ENCODE peak calls at places on chromosomes 2 and 18, in five cellular contexts. B is NCI-H1105; X is activated T-cell treated with anti-CD3 and anti-CD28 coated beads for 4 hours; P is AG08395; M is effector CD8-positive, alpha-beta T cell. U is an unnamed sample.

GRCh38 chr2:69242651-69243051 is 144.4 kb downstream of the GFPT1 start:
- DNase-seq in P (peak), X (no peak), B (no peak), M (no peak), U (no peak)

GRCh38 chr2:219457784-219458369 is 23.2 kb downstream of the SPEG start:
- DNase-seq in M (no peak), P (no peak), X (no peak), B (no peak), U (peak)

GRCh38 chr2:109162999-109163398 is 34.0 kb downstream of the SH3RF3 start:
- DNase-seq in P (no peak), B (peak), M (no peak), X (no peak), U (no peak)

GRCh38 chr2:197137826-197138480 is 172.6 kb downstream of the ANKRD44 start:
- DNase-seq in M (no peak), X (no peak), P (no peak), B (no peak), U (peak)

GRCh38 chr2:161943012-161943411 is 131.0 kb downstream of the DPP4 start:
- DNase-seq in P (no peak), B (no peak), X (no peak), M (no peak), U (no peak)

GRCh38 chr2:237998530-237998929 is 31.7 kb downstream of the UBE2F start:
- DNase-seq in M (no peak), B (no peak), X (no peak), P (no peak), U (peak)

GRCh38 chr2:115165529-115166109 is 723.2 kb downstream of the DPP10 start:
- DNase-seq in X (no peak), B (peak), P (peak), M (no peak), U (peak)

GRCh38 chr18:76668546-76668945 is 153.8 kb upstream of the ZNF236 start:
- DNase-seq in X (no peak), M (no peak), P (no peak), B (no peak), U (no peak)

GRCh38 chr2:113219889-113220641 is 46.3 kb downstream of the PSD4 start:
- DNase-seq in P (peak), X (no peak), B (no peak), M (no peak), U (no peak)

GRCh38 chr2:58594175-58594574 is 353.1 kb upstream of the FANCL start:
- DNase-seq in B (peak), X (no peak), P (no peak), M (no peak), U (no peak)

GRCh38 chr2:217402622-217403383 is 542.9 kb upstream of the TNP1 start:
- DNase-seq in X (no peak), B (peak), P (no peak), M (no peak), U (peak)

GRCh38 chr2:182647499-182647787 is 68.6 kb upstream of the DNAJC10 start:
- DNase-seq in M (no peak), P (no peak), B (no peak), X (no peak), U (no peak)

GRCh38 chr2:140863713-140864112 is 1267.1 kb downstream of the LRP1B start:
- DNase-seq in B (peak), P (peak), X (no peak), M (no peak), U (peak)

GRCh38 chr18:59957957-59958356 is 58.2 kb downstream of the PMAIP1 start:
- DNase-seq in X (no peak), B (peak), M (no peak), P (peak), U (peak)

GRCh38 chr2:231228223-231228622 is 29.8 kb downstream of the ARMC9 start:
- DNase-seq in M (no peak), P (no peak), B (no peak), X (no peak), U (no peak)

U was measured in mammary epithelial cell.